ENCODE peak calls at places on chromosomes 4 and X, in six cellular contexts. P is RWPE1, L is nephron progenitor cell, K is cardiac fibroblast, F is heart left ventricle, J is HL-60. Q is an unnamed sample.

GRCh38 chr4:82900335-82901128 is at the start of gene THAP9:
- DNase-seq in P (peak), L (peak), K (peak), F (peak), J (peak), Q (peak)

GRCh38 chr4:25862411-25863346 is at the start of gene SEL1L3:
- DNase-seq in P (peak), L (peak), K (peak), F (peak), J (no peak), Q (peak)

GRCh38 chrX:96183843-96184242 is 500.8 kb upstream of the DIAPH2 start:
- DNase-seq in P (no peak), L (no peak), K (peak), F (no peak), J (no peak), Q (no peak)

GRCh38 chr4:59180969-59181368 is 2019.2 kb upstream of the ADGRL3 start:
- DNase-seq in P (no peak), L (no peak), K (no peak), F (no peak), J (no peak), Q (no peak)

GRCh38 chr4:16838226-16838875 is 60.1 kb downstream of the LDB2 start:
- DNase-seq in P (no peak), L (no peak), K (no peak), F (no peak), J (no peak), Q (no peak)

GRCh38 chrX:12673487-12673886 is 117.7 kb upstream of the PRPS2 start:
- DNase-seq in P (no peak), L (no peak), K (no peak), F (no peak), J (no peak), Q (no peak)

GRCh38 chr4:139745111-139745639 is 79.6 kb downstream of the MGST2 start:
- DNase-seq in P (no peak), L (no peak), K (no peak), F (no peak), J (no peak), Q (no peak)

GRCh38 chr4:23001478-23001877 is 308.7 kb downstream of the GBA3 start:
- DNase-seq in P (no peak), L (no peak), K (no peak), F (no peak), J (no peak), Q (no peak)

GRCh38 chrX:150161092-150161672 is 201.9 kb upstream of the MAMLD1 start:
- DNase-seq in P (no peak), L (no peak), K (no peak), F (no peak), J (no peak), Q (no peak)

GRCh38 chr4:19580090-19580489 is 671.6 kb upstream of the SLIT2 start:
- DNase-seq in P (no peak), L (no peak), K (peak), F (no peak), J (no peak), Q (no peak)

GRCh38 chr4:143336828-143337599 is at the start of gene GAB1:
- DNase-seq in P (peak), L (peak), K (peak), F (peak), J (no peak), Q (peak)

GRCh38 chr4:72842323-72842722 is 227.2 kb downstream of the COX18 start:
- DNase-seq in P (no peak), L (no peak), K (no peak), F (no peak), J (no peak), Q (no peak)

GRCh38 chr4:139214039-139214534 is 37.1 kb upstream of the ELF2 start:
- DNase-seq in P (no peak), L (peak), K (no peak), F (no peak), J (peak), Q (no peak)

GRCh38 chr4:71020611-71021010 is 27.2 kb downstream of the DCK start:
- DNase-seq in P (no peak), L (no peak), K (peak), F (no peak), J (no peak), Q (no peak)

GRCh38 chrX:124289443-124289842 is 43.0 kb upstream of the TEX13D start:
- DNase-seq in P (no peak), L (no peak), K (no peak), F (no peak), J (no peak), Q (no peak)

GRCh38 chr4:3269105-3269927 is 20.4 kb downstream of the MSANTD1 start:
- DNase-seq in P (no peak), L (no peak), K (no peak), F (no peak), J (no peak), Q (no peak)

GRCh38 chr4:3268395-3269104 is 19.6 kb downstream of the MSANTD1 start:
- DNase-seq in P (no peak), L (no peak), K (no peak), F (no peak), J (no peak), Q (no peak)

GRCh38 chr4:3267576-3268394 is 18.8 kb downstream of the MSANTD1 start:
- DNase-seq in P (no peak), L (no peak), K (no peak), F (no peak), J (no peak), Q (no peak)

GRCh38 chr4:3263053-3263958 is 14.3 kb downstream of the MSANTD1 start:
- DNase-seq in P (no peak), L (no peak), K (no peak), F (no peak), J (no peak), Q (no peak)

GRCh38 chr4:3266076-3266475 is 17.1 kb downstream of the MSANTD1 start:
- DNase-seq in P (no peak), L (no peak), K (no peak), F (no peak), J (no peak), Q (no peak)
- TF ChIP-seq CTCF in P (no peak), L (no peak), K (no peak), F (no peak), J (no peak), Q (no peak)

DNA sequence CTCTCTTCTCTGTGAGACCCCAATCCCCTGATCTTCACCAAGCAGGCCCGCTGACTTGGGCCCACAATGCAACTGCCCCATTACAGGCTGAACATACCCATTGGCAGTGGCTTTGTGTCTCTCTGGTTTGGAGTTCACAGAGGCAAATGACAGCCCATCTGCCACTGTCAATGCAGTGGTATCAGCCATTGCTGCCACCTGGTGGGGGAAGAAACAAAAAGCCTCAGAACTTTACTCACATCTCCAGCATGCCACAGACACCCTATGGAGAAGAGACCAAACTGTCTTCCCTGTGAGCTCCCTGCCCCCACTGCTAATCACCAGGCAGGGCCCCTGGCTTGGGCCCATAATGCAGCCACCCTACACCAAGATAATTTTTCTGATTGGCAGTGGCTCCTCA is 729.3 kb upstream of the ACTRT1 start:
- DNase-seq in P (peak), L (peak), K (no peak), F (no peak), J (no peak), Q (peak)
- TF ChIP-seq CTCF in P (no peak), L (peak), K (no peak), F (no peak), J (no peak), Q (peak)

GRCh38 chr4:77232653-77233052 is 75.6 kb downstream of the CCNG2 start:
- DNase-seq in P (peak), L (no peak), K (no peak), F (no peak), J (no peak), Q (no peak)
- TF ChIP-seq CTCF in P (no peak), L (no peak), K (no peak), F (no peak), J (no peak), Q (no peak)

GRCh38 chrX:17373337-17373736 is 1.7 kb upstream of the NHS start:
- DNase-seq in P (no peak), L (no peak), K (no peak), F (no peak), J (no peak), Q (no peak)

GRCh38 chrX:17375631-17376380 is 806 bp downstream of the NHS start:
- DNase-seq in P (no peak), L (peak), K (peak), F (peak), J (no peak), Q (peak)

GRCh38 chrX:17375361-17375630 is 296 bp downstream of the NHS start:
- DNase-seq in P (no peak), L (no peak), K (no peak), F (no peak), J (no peak), Q (no peak)

GRCh38 chrX:17376381-17377046 is 1.5 kb downstream of the NHS start:
- DNase-seq in P (no peak), L (peak), K (no peak), F (no peak), J (no peak), Q (peak)

DNA sequence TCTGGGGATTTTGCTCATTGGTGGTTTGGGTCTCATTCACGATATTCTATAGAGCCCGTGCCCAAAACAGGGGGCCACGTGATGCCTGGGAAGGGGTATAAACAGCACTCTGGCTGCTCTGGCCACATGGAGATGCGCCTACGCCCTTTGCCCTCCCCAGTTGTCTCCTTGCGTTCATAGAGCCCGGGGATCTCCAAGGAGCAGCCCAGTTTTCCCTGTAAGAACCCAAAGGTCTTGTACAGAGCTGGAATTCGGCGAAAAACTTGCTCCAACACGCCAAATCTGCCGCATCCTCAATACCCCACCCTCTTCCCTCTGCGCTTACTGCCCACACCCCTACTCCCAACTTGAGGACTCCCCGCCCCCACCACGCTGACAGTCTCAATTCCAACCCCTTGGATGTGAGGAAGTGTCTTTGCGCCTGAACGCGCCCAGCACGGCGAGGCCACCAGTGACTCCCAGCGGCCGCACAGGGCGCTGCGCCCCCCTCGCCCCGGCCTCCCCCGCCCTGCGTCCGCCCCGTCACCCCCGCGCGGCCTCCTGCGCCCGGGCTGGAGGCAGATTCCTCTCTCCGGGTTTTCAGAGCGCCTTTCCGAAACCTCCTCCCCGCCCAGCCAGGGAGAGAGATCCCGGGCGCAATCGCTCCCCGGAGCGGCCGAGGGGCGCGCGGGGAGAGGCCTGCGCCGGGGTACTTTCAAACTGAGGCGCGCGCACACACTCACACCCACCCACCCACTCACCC is at the start of gene NHS:
- DNase-seq in P (peak), L (peak), K (peak), F (peak), J (no peak), Q (peak)
- TF ChIP-seq CTCF in P (peak), L (peak), K (peak), F (peak), J (no peak), Q (peak)

DNA sequence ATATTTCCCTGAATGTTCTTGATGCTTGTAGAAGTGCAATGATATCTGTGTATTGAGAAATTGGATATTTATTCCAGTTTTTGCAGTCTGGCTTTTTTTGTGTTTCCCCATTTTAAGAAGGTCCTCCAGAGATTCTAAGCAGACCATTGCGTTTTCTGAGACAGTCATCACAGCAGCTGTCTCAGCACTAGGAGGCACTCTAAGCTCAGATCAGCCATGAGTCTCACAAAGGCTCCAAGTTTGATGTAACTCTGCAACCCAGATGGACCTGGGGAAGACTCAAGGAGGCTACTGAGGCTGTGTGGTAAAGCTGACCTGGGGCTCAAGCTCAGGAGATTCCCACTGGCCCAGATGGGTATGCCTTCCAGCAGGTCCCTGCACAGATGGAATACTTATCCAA is 89.3 kb upstream of the CYLC1 start:
- DNase-seq in P (no peak), L (no peak), K (no peak), F (no peak), J (no peak), Q (no peak)
- TF ChIP-seq CTCF in P (no peak), L (peak), K (no peak), F (no peak), J (peak), Q (no peak)

GRCh38 chrX:19194285-19195242 is 72.3 kb upstream of the ADGRG2 start:
- DNase-seq in P (no peak), L (no peak), K (no peak), F (no peak), J (no peak), Q (no peak)
- TF ChIP-seq CTCF in P (no peak), L (no peak), K (no peak), F (no peak), J (no peak), Q (no peak)

Q was measured in glutamatergic neuron.